ENCODE peak calls at places on chromosomes 13 and 19, in four cellular contexts. Z, U, Q and S are unnamed samples.

GRCh38 chr19:40165362-40165937 is 25.8 kb upstream of the MAP3K10 start:
- DNase-seq in U (peak), Q (peak), Z (peak), S (no peak)

GRCh38 chr19:41795031-41795461 is 1.3 kb upstream of the CEACAM3 start:
- DNase-seq in U (no peak), Q (peak), Z (peak), S (no peak)

GRCh38 chr19:14375055-14375581 is 6.1 kb upstream of the ADGRE5 start:
- DNase-seq in Q (no peak), U (no peak), Z (no peak), S (no peak)

GRCh38 chr19:49272204-49272603 is 52.8 kb downstream of the SLC6A16 start:
- DNase-seq in U (no peak), Z (no peak), Q (peak), S (no peak)

GRCh38 chr13:42377640-42378382 is 105.9 kb downstream of the AKAP11 start:
- DNase-seq in Q (peak), U (no peak), Z (no peak), S (no peak)

GRCh38 chr19:15551183-15552004 is 43.1 kb downstream of the CYP4F22 start:
- DNase-seq in Q (peak), U (no peak), Z (peak), S (peak)

GRCh38 chr13:64453831-64454230 is 2776.3 kb downstream of the PCDH9 start:
- DNase-seq in Q (peak), U (no peak), Z (no peak), S (no peak)

GRCh38 chr13:38759390-38759789 is 72.5 kb downstream of the FREM2 start:
- DNase-seq in Z (no peak), U (no peak), Q (no peak), S (no peak)

GRCh38 chr13:107650081-107650701 is 565.1 kb downstream of the LIG4 start:
- DNase-seq in U (no peak), Q (peak), Z (peak), S (peak)

GRCh38 chr13:51191743-51192142 is 30.5 kb upstream of the FAM124A start:
- DNase-seq in Q (no peak), Z (no peak), U (no peak), S (no peak)

GRCh38 chr19:38877781-38878574 is at the start of gene RINL:
- DNase-seq in Q (no peak), U (no peak), Z (no peak), S (no peak)

GRCh38 chr19:57192993-57193392 is 1.7 kb downstream of the ZNF264 start:
- DNase-seq in Q (no peak), Z (no peak), U (no peak), S (no peak)

GRCh38 chr13:65836066-65836465 is 1394.1 kb downstream of the PCDH9 start:
- DNase-seq in Z (no peak), U (no peak), Q (peak), S (no peak)

GRCh38 chr19:2229103-2230028 is 6.8 kb downstream of the PLEKHJ1 start:
- DNase-seq in Z (no peak), U (no peak), Q (no peak), S (no peak)

GRCh38 chr19:19146865-19147264 is 8.6 kb upstream of the TMEM161A start:
- DNase-seq in U (no peak), Q (no peak), Z (no peak), S (no peak)
- TF ChIP-seq CTCF in U (no peak), Q (no peak), Z (no peak), S (no peak)

GRCh38 chr19:23956051-23956450 is 41.4 kb downstream of the ZNF726 start:
- DNase-seq in U (no peak), Q (no peak), Z (no peak), S (no peak)
- TF ChIP-seq CTCF in U (no peak), Q (no peak), Z (no peak), S (no peak)

GRCh38 chr19:17677002-17677401 is 11.2 kb downstream of the UNC13A start:
- DNase-seq in Q (no peak), U (no peak), Z (peak), S (no peak)
- TF ChIP-seq CTCF in Q (no peak), U (no peak), Z (peak), S (no peak)

GRCh38 chr13:79900356-79900755 is 419.4 kb downstream of the NDFIP2 start:
- DNase-seq in Q (no peak), U (no peak), Z (no peak), S (no peak)

GRCh38 chr13:79904581-79904980 is 423.6 kb downstream of the NDFIP2 start:
- DNase-seq in Q (no peak), U (no peak), Z (no peak), S (no peak)

GRCh38 chr13:79898996-79899395 is 418.0 kb downstream of the NDFIP2 start:
- DNase-seq in Z (no peak), U (no peak), Q (no peak), S (no peak)

GRCh38 chr13:79898202-79898826 is 417.4 kb downstream of the NDFIP2 start:
- DNase-seq in U (no peak), Q (no peak), Z (no peak), S (no peak)

GRCh38 chr13:79901336-79901735 is 420.4 kb downstream of the NDFIP2 start:
- DNase-seq in U (no peak), Z (no peak), Q (peak), S (no peak)
- TF ChIP-seq CTCF in U (no peak), Z (no peak), Q (no peak), S (no peak)

GRCh38 chr13:109275848-109276247 is 510.5 kb downstream of the IRS2 start:
- DNase-seq in Q (no peak), Z (no peak), U (no peak), S (no peak)
- TF ChIP-seq CTCF in Q (peak), Z (peak), U (no peak), S (no peak)